ENCODE peak calls at places on chromosomes 13 and 19, in four cellular contexts. P is IMR-90, J is mesenchymal stem cell, U is neural progenitor cell. Z is an unnamed sample. For H3K27me3 and H3K4me1, the result is how much of the 10 kb centered on the place peaks cover.

GRCh38 chr13:109154546-109154945 is 525.1 kb downstream of the MYO16 start:
- DNase-seq in J (peak), P (no peak), U (no peak), Z (no peak)

GRCh38 chr13:30607908-30608307 is 9.8 kb upstream of the USPL1 start:
- DNase-seq in U (no peak), P (no peak), J (no peak), Z (no peak)

GRCh38 chr13:106349080-106349841 is 186.2 kb downstream of the EFNB2 start:
- DNase-seq in U (peak), J (peak), P (peak), Z (peak)

GRCh38 chr13:72437458-72437857 is 290.0 kb downstream of the MZT1 start:
- DNase-seq in U (no peak), J (peak), P (peak), Z (no peak)

GRCh38 chr13:31797154-31797775 is 57.9 kb downstream of the RXFP2 start:
- DNase-seq in U (peak), J (peak), P (peak), Z (no peak)

GRCh38 chr19:11578342-11579142 is 1.1 kb upstream of the ACP5 start:
- DNase-seq in J (peak), U (peak), P (no peak), Z (peak)

GRCh38 chr13:41492432-41493267 is 35.3 kb downstream of the RGCC start:
- DNase-seq in J (peak), U (no peak), P (no peak), Z (no peak)

GRCh38 chr13:106533940-106534843 is 1.3 kb downstream of the EFNB2 start:
- DNase-seq in J (peak), U (peak), P (peak), Z (peak)

DNA sequence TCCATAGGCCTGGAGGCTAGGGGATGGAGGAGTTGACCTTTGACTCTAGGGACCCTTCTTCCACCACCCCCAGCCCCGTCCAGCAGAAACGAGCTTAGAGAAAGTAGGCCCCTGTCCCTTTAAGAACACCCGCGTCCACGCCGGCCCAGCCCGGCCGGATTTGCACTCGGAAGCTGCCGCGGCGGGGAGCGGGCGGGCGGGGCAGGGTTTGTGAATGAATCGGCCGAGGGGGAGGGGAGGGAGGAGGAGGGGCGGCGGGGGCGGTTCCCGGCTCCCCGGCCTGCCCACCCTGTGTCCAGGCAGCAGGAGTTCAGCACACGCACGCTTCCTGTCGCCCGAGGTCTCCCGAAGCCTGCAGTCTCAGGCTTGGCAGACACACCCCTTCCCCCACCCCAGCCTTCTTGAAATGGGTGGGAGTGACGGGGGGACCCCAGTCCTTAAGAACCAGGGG is 1.5 kb downstream of the UNC13A start:
- DNase-seq in U (peak), J (peak), P (no peak), Z (peak)
- H3K27me3 ChIP-seq in U (under half), J (half or more), P (under half), Z (under half)

DNA sequence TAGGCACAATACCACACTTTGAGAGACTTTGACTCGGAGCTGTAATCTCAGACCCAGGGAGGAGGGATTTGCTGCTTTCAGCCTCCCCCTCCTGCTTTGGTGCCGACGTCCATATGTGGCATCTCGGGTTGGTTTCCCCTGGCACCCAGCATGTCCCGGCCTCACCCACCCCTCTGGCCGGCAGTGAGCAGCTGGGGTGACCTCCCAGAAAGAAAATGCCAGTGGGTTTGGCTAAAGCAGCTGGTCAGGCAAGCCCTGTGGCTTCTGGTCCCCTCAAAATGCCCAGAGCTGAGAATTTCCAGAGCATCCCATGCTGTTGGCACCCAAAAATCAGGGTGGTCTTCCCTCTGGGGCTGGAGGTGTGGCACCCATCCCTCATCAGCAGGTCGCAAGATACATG is 34.1 kb downstream of the INSR start:
- DNase-seq in P (no peak), U (no peak), J (no peak), Z (no peak)
- H3K9ac ChIP-seq in P (no peak), U (no peak), J (no peak), Z (no peak)

GRCh38 chr19:58388175-58388526 is 1.1 kb downstream of the RPS5 start:
- DNase-seq in J (no peak), P (no peak), U (no peak), Z (no peak)
- H3K4me1 ChIP-seq in J (under half), P (under half), U (under half), Z (under half)

GRCh38 chr19:6070179-6071102 is 39.9 kb downstream of the RFX2 start:
- DNase-seq in U (no peak), J (no peak), P (no peak), Z (peak)

GRCh38 chr19:6068711-6069110 is 41.6 kb downstream of the RFX2 start:
- DNase-seq in J (no peak), U (no peak), P (no peak), Z (peak)

GRCh38 chr19:6067975-6068374 is 42.3 kb downstream of the RFX2 start:
- DNase-seq in J (no peak), U (no peak), P (no peak), Z (peak)

GRCh38 chr19:6071103-6071485 is 39.2 kb downstream of the RFX2 start:
- DNase-seq in J (peak), U (no peak), P (peak), Z (peak)

GRCh38 chr19:6069268-6069771 is 41.0 kb downstream of the RFX2 start:
- DNase-seq in P (no peak), U (no peak), J (no peak), Z (peak)
- H3K27me3 ChIP-seq in P (under half), U (under half), J (under half), Z (under half)

GRCh38 chr13:79811170-79811569 is 330.2 kb downstream of the NDFIP2 start:
- DNase-seq in U (no peak), J (no peak), P (no peak), Z (no peak)
- H3K9ac ChIP-seq in U (no peak), J (no peak), P (no peak), Z (no peak)

Z was measured in colonic mucosa.